ENCODE peak calls at places on chromosomes 4 and X, in four cellular contexts. One of them, this sample, is unnamed.

GRCh38 chr4:118193421-118193820 is 159.1 kb downstream of the NDST3 start:
- DNase-seq in spleen: no peak
- DNase-seq in GM06990: no peak
- DNase-seq in heart right ventricle: no peak
- DNase-seq in this sample: no peak

GRCh38 chrX:29561417-29561816 is 653.9 kb upstream of the MAGEB2 start:
- DNase-seq in spleen: no peak
- DNase-seq in GM06990: no peak
- DNase-seq in heart right ventricle: no peak
- DNase-seq in this sample: no peak

GRCh38 chr4:32140636-32141035 is 1420.5 kb downstream of the PCDH7 start:
- DNase-seq in spleen: no peak
- DNase-seq in GM06990: no peak
- DNase-seq in heart right ventricle: no peak
- DNase-seq in this sample: peak

GRCh38 chrX:143437439-143437838 is 79.8 kb downstream of the SPANXN3 start:
- DNase-seq in spleen: no peak
- DNase-seq in GM06990: no peak
- DNase-seq in heart right ventricle: no peak
- DNase-seq in this sample: peak

GRCh38 chr4:75189976-75190375 is 257.1 kb downstream of the PARM1 start:
- DNase-seq in spleen: no peak
- DNase-seq in GM06990: no peak
- DNase-seq in heart right ventricle: no peak
- DNase-seq in this sample: no peak

GRCh38 chr4:134533068-134533467 is 331.5 kb upstream of the PABPC4L start:
- DNase-seq in spleen: no peak
- DNase-seq in GM06990: no peak
- DNase-seq in heart right ventricle: no peak
- DNase-seq in this sample: no peak

GRCh38 chr4:144709793-144710525 is 64.0 kb downstream of the HHIP start:
- DNase-seq in spleen: no peak
- DNase-seq in GM06990: no peak
- DNase-seq in heart right ventricle: peak
- DNase-seq in this sample: peak

GRCh38 chr4:140061194-140061593 is 92.8 kb downstream of the MAML3 start:
- DNase-seq in spleen: no peak
- DNase-seq in GM06990: no peak
- DNase-seq in heart right ventricle: no peak
- DNase-seq in this sample: peak

GRCh38 chr4:10403633-10404445 is 53.4 kb downstream of the ZNF518B start:
- DNase-seq in spleen: no peak
- DNase-seq in GM06990: no peak
- DNase-seq in heart right ventricle: peak
- DNase-seq in this sample: peak

GRCh38 chr4:76990288-76991080 is 40.9 kb downstream of the SEPTIN11 start:
- DNase-seq in spleen: no peak
- DNase-seq in GM06990: no peak
- DNase-seq in heart right ventricle: no peak
- DNase-seq in this sample: peak

GRCh38 chrX:2732076-2732475 is 19.8 kb upstream of the XG start:
- DNase-seq in spleen: no peak
- DNase-seq in GM06990: no peak
- DNase-seq in heart right ventricle: no peak
- DNase-seq in this sample: no peak
- H3K4me3 ChIP-seq in spleen: no peak
- H3K4me3 ChIP-seq in GM06990: no peak
- H3K4me3 ChIP-seq in heart right ventricle: no peak
- H3K4me3 ChIP-seq in this sample: no peak

GRCh38 chr4:26161030-26161824 is 159.6 kb upstream of the RBPJ start:
- DNase-seq in spleen: no peak
- DNase-seq in GM06990: no peak
- DNase-seq in heart right ventricle: no peak
- DNase-seq in this sample: no peak
- TF ChIP-seq CTCF in spleen: no peak
- TF ChIP-seq CTCF in GM06990: peak
- TF ChIP-seq CTCF in heart right ventricle: no peak
- TF ChIP-seq CTCF in this sample: peak

DNA sequence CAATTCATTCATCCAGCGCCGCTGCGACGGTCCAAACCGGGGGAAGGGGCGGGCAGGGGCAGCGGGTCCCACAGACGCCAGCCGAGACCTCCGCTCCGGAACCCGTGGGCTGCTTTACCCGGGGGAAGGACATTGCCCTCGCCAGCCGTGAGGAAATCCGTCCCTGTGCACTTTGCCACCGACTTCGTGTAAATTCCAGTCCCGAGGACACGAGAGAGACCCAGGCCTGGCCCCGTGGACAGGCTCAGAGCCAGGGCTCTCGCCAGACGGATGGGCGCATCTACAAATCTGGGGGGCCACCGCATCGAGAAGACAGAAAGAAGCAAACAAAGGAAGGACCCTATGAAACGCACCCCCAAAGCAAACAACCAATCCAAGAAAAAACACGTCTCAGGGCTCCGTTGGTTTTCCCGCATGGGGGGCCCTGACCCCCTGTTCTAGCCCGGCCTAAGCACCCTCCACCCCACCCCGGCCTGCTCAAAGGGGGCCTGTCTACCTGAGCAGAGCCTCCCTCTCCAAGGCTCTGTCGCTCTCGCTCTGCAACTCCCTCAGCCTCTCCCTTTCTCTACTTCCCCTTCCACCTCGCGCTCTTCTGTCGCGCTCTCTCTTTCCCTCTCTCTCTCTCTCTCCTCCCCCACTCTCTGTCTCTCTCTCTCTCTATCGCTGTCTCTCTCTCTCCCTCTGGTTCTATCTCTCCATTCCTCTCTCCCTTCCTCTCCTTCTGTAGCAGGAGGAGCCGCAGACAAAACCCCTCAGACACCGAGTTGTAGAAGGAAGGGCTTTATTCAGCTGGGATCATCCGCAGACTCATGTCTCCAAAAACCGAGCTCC is 11.3 kb downstream of the FRG2 start:
- DNase-seq in spleen: no peak
- DNase-seq in GM06990: no peak
- DNase-seq in heart right ventricle: no peak
- DNase-seq in this sample: no peak
- H3K4me3 ChIP-seq in spleen: no peak
- H3K4me3 ChIP-seq in GM06990: no peak
- H3K4me3 ChIP-seq in heart right ventricle: no peak
- H3K4me3 ChIP-seq in this sample: no peak

GRCh38 chr4:34953145-34953799 is 1291.0 kb downstream of the ARAP2 start:
- DNase-seq in spleen: no peak
- DNase-seq in GM06990: no peak
- DNase-seq in heart right ventricle: no peak
- DNase-seq in this sample: no peak
- TF ChIP-seq CTCF in spleen: no peak
- TF ChIP-seq CTCF in GM06990: no peak
- TF ChIP-seq CTCF in heart right ventricle: no peak
- TF ChIP-seq CTCF in this sample: no peak

GRCh38 chr4:173899813-173900212 is 369.8 kb upstream of the HAND2 start:
- DNase-seq in spleen: no peak
- DNase-seq in GM06990: no peak
- DNase-seq in heart right ventricle: no peak
- DNase-seq in this sample: no peak
- H3K4me3 ChIP-seq in spleen: no peak
- H3K4me3 ChIP-seq in GM06990: no peak
- H3K4me3 ChIP-seq in heart right ventricle: no peak
- H3K4me3 ChIP-seq in this sample: no peak

DNA sequence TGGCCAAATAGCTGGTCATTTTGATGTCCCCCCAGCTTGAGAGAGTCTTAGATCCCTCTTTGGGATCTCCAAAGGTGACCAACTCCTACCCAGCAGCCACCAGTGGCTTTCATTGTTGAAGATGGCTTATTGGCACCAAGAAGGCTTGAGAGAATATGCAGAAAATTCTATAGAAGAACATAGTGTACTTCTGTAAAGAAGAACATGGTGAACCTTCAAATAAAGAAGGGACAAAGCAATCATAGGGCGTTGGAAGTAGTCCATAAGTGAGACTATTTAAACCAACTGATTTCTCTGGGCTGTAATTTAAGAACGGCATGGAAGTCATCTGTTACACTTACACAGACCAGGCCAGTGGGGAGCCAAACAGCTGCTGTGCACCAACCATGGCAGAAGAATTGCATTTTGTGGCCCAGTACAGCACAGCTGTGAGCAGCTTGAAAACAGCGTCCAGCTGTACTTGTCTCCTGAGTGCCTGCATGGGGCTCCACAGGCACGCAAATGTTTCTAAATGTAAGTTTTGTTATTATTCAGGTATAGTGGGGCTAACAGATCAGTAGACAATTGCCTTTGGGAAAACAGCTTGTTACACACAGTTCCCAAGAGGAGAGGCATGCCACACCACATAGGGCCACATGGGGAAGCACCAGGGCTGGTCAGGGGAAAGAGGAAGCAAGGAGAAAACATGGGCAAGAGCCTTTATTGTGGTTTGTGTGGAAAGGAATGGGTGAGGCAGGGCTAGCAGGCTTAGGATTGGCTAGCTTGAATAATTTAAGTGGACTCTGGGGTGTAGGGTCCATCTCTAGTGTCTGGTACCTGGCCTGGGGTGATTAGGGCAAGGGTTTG is 125.0 kb downstream of the ARHGAP6 start:
- DNase-seq in spleen: no peak
- DNase-seq in GM06990: peak
- DNase-seq in heart right ventricle: peak
- DNase-seq in this sample: no peak
- TF ChIP-seq CTCF in spleen: no peak
- TF ChIP-seq CTCF in GM06990: peak
- TF ChIP-seq CTCF in heart right ventricle: no peak
- TF ChIP-seq CTCF in this sample: no peak

DNA sequence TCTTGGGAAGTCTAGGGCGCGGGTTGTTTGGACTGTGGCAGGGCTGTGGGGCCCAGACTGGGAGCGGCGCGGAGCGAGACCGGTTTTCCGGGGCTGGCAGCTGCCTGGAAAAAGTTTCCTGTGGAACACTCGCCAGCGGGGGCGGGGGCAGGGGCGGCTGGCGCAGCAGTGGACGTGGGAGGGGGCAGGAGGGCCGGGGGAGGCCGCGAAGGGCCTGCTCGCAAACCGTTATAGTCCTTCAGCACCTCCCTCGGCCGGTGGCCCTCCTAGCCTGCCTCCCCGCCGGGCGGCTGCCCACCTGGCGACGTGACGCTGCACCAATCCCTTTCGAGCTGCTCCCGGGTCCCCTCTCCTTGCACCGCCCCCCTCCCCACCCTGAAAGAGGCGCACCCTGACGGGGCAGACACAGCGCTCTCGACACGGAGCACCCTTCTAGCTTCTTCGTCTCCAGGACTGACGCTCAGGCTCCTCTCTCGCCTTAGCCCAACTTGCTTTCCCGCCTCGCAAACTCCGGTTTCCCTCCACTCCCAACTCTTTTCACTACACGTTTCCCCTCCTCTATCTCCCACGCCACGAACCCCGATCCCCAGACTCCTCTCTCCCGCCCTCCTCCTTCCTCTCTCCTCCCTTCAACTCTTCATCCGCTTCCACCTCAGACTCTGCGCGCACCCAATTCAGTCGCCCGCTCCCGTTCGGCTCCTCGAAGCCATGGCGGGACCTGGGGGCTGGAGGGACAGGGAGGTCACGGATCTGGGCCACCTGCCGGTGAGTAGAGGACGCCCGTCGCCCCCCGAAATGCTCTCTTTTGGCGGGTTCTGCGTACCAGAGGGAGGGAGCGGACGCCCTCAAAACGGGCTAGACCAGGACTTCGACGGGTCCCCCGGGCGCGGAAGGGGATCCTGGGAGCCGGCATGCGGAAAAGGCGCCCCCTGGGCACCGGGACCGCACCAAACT is at the start of gene NRK:
- DNase-seq in spleen: peak
- DNase-seq in GM06990: no peak
- DNase-seq in heart right ventricle: peak
- DNase-seq in this sample: peak
- H3K4me3 ChIP-seq in spleen: no peak
- H3K4me3 ChIP-seq in GM06990: no peak
- H3K4me3 ChIP-seq in heart right ventricle: peak
- H3K4me3 ChIP-seq in this sample: peak

GRCh38 chrX:21972721-21973120 is 32.2 kb downstream of the SMS start:
- DNase-seq in spleen: no peak
- DNase-seq in GM06990: no peak
- DNase-seq in heart right ventricle: no peak
- DNase-seq in this sample: peak
- TF ChIP-seq CTCF in spleen: no peak
- TF ChIP-seq CTCF in GM06990: peak
- TF ChIP-seq CTCF in heart right ventricle: no peak
- TF ChIP-seq CTCF in this sample: peak

GRCh38 chr4:183987529-183987946 is 82.4 kb downstream of the STOX2 start:
- DNase-seq in spleen: no peak
- DNase-seq in GM06990: no peak
- DNase-seq in heart right ventricle: peak
- DNase-seq in this sample: peak
- H3K4me3 ChIP-seq in spleen: no peak
- H3K4me3 ChIP-seq in GM06990: no peak
- H3K4me3 ChIP-seq in heart right ventricle: peak
- H3K4me3 ChIP-seq in this sample: peak

GRCh38 chr4:8840006-8840793 is 31.4 kb downstream of the HMX1 start:
- DNase-seq in spleen: peak
- DNase-seq in GM06990: no peak
- DNase-seq in heart right ventricle: no peak
- DNase-seq in this sample: no peak
- TF ChIP-seq CTCF in spleen: no peak
- TF ChIP-seq CTCF in GM06990: no peak
- TF ChIP-seq CTCF in heart right ventricle: no peak
- TF ChIP-seq CTCF in this sample: no peak